ENCODE peak calls at places on chromosomes 11 and 22, in nine cellular contexts. P is right lobe of liver, G is tibial nerve, B is tibial artery, A is body of pancreas, S is right atrium auricular region, U is WERI-Rb-1, K is left ventricle myocardium inferior, C is pancreas. T is an unnamed sample.

GRCh38 chr11:59175104-59175503 is 3.2 kb downstream of the DTX4 start:
- DNase-seq in P (no peak), G (no peak), B (no peak), A (no peak), S (no peak), U (no peak), K (no peak), C (no peak), T (no peak)

GRCh38 chr11:44949160-44950035 is 1.3 kb downstream of the TP53I11 start:
- DNase-seq in P (no peak), G (no peak), B (no peak), A (peak; percentile 27), S (no peak), U (peak; percentile 87), K (no peak), C (peak; percentile 56), T (peak; percentile 18)

GRCh38 chr22:23526588-23527315 is 53.3 kb downstream of the IGLL1 start:
- DNase-seq in P (no peak), G (no peak), B (peak; percentile 54), A (no peak), S (no peak), U (no peak), K (no peak), C (no peak), T (no peak)

GRCh38 chr22:19430890-19431541 is 517 bp downstream of the HIRA start:
- DNase-seq in P (peak; percentile 89), G (no peak), B (no peak), A (peak; percentile 57), S (no peak), U (peak; percentile 27), K (peak; percentile 29), C (peak; percentile 64), T (no peak)

GRCh38 chr11:70625921-70626518 is 227.7 kb downstream of the CTTN start:
- DNase-seq in P (no peak), G (no peak), B (no peak), A (no peak), S (no peak), U (peak; percentile 44), K (no peak), C (no peak), T (no peak)

GRCh38 chr11:112670806-112671570 is 290.2 kb upstream of the NCAM1 start:
- DNase-seq in P (no peak), G (no peak), B (no peak), A (no peak), S (no peak), U (no peak), K (no peak), C (no peak), T (no peak)

GRCh38 chr11:17275376-17276235 is 933 bp upstream of the NUCB2 start:
- DNase-seq in P (no peak), G (no peak), B (no peak), A (no peak), S (no peak), U (no peak), K (no peak), C (no peak), T (no peak)

GRCh38 chr22:27045103-27045940 is 387.9 kb downstream of the MIAT start:
- DNase-seq in P (no peak), G (no peak), B (no peak), A (peak; percentile 18), S (no peak), U (no peak), K (no peak), C (no peak), T (peak; percentile 65)

GRCh38 chr22:40953446-40953845 is 2.3 kb downstream of the RBX1 start:
- DNase-seq in P (no peak), G (no peak), B (no peak), A (no peak), S (no peak), U (no peak), K (no peak), C (no peak), T (no peak)

GRCh38 chr11:68331338-68331947 is 19.1 kb downstream of the LRP5 start:
- DNase-seq in P (peak; percentile 62), G (no peak), B (no peak), A (no peak), S (no peak), U (no peak), K (no peak), C (no peak), T (no peak)

GRCh38 chr11:102753267-102753666 is 27.2 kb downstream of the MMP10 start:
- DNase-seq in P (no peak), G (no peak), B (no peak), A (no peak), S (no peak), U (no peak), K (no peak), C (no peak), T (no peak)

GRCh38 chr11:131609317-131609716 is 238.9 kb downstream of the NTM start:
- DNase-seq in P (no peak), G (no peak), B (no peak), A (no peak), S (no peak), U (no peak), K (no peak), C (no peak), T (peak; percentile 90)

GRCh38 chr11:117199061-117199915 is at the start of gene TAGLN:
- DNase-seq in P (peak; percentile 64), G (peak; percentile 71), B (peak; percentile 98), A (peak; percentile 35), S (peak; percentile 97), U (no peak), K (peak; percentile 77), C (peak; percentile 48), T (peak; percentile 97)

GRCh38 chr22:35135165-35135564 is 69.2 kb downstream of the ISX start:
- DNase-seq in P (no peak), G (no peak), B (no peak), A (no peak), S (no peak), U (no peak), K (no peak), C (no peak), T (no peak)

GRCh38 chr11:121634273-121634672 is 181.5 kb upstream of the SORL1-AS1 start:
- DNase-seq in P (no peak), G (no peak), B (no peak), A (no peak), S (no peak), U (no peak), K (no peak), C (no peak), T (no peak)

GRCh38 chr22:31647516-31647915 is 14.5 kb downstream of the PISD start:
- DNase-seq in P (no peak), G (no peak), B (no peak), A (no peak), S (no peak), U (no peak), K (no peak), C (no peak), T (peak; percentile 86)

DNA sequence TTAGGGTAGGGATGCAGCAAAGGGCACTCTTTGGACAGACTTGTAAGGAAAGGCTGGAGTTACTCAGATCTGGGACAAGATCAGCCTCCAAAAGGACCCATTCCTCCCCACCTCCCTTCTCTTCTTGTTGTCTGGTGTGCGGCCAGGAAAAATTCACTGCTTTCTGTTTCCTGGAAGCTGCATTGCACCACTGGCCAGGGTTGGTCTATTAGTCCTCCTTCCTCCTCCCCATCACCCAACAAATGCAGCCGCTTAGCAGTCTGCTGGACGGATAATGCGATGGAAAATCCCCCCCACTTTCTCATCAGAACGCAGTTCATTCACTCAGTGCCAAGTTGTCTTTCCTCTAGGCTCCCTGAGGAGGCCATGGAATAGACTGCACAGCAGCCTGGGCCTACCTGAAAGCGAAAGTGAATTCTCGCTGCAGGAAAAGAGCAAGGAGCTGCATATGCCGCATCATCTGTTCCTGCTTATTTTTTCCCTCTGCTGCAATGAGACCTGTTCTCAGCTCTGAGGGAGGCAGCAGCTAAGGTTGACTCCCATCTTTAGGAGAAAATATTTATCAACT is 513.5 kb downstream of the METTL15 start:
- DNase-seq in P (no peak), G (no peak), B (no peak), A (no peak), S (no peak), U (no peak), K (no peak), C (no peak), T (peak; percentile 8)
- H3K4me3 ChIP-seq in P (no peak overlapping the region), G (no peak overlapping the region), B (peak overlapping the region; percentile 28), A (no peak overlapping the region), S (no peak overlapping the region), U (no peak overlapping the region), K (peak overlapping the region; percentile 41), C (no peak overlapping the region), T (no peak overlapping the region)

GRCh38 chr22:48618326-48618725 is 1209.3 kb downstream of the BRD1 start:
- DNase-seq in P (no peak), G (no peak), B (no peak), A (no peak), S (no peak), U (no peak), K (no peak), C (no peak), T (no peak)
- H3K36me3 ChIP-seq in P (no peaks in the 10 kb centered on the region), G (no peaks in the 10 kb centered on the region), B (no peaks in the 10 kb centered on the region), A (no peaks in the 10 kb centered on the region), S (no peaks in the 10 kb centered on the region), U (no peaks in the 10 kb centered on the region), K (no peaks in the 10 kb centered on the region), C (no peaks in the 10 kb centered on the region), T (no peaks in the 10 kb centered on the region)

DNA sequence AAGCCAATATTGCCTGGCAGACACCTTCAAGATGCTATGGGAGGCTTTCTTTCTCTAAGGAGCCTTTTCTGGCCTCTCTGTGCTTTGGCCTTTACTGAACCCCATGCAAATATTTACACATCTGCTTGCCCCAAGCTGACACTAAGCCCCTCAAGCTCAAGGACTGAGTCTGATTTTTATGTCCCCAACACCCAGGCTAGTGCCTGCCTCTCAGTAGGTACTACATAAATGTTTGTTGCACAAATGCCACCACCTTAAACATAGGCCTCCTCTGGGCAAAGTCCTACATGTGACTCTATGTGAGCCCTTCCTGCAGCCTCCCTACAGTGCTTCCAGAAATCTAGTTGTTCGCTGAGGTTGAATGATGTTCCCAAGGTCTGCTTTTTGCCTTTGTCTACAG is 187.6 kb downstream of the DBX1 start:
- DNase-seq in P (no peak), G (no peak), B (no peak), A (no peak), S (no peak), U (no peak), K (no peak), C (no peak), T (no peak)
- TF ChIP-seq CTCF in P (no peak), G (no peak), B (no peak), A (no peak), S (no peak), U (no peak), K (no peak), C (no peak), T (no peak)

DNA sequence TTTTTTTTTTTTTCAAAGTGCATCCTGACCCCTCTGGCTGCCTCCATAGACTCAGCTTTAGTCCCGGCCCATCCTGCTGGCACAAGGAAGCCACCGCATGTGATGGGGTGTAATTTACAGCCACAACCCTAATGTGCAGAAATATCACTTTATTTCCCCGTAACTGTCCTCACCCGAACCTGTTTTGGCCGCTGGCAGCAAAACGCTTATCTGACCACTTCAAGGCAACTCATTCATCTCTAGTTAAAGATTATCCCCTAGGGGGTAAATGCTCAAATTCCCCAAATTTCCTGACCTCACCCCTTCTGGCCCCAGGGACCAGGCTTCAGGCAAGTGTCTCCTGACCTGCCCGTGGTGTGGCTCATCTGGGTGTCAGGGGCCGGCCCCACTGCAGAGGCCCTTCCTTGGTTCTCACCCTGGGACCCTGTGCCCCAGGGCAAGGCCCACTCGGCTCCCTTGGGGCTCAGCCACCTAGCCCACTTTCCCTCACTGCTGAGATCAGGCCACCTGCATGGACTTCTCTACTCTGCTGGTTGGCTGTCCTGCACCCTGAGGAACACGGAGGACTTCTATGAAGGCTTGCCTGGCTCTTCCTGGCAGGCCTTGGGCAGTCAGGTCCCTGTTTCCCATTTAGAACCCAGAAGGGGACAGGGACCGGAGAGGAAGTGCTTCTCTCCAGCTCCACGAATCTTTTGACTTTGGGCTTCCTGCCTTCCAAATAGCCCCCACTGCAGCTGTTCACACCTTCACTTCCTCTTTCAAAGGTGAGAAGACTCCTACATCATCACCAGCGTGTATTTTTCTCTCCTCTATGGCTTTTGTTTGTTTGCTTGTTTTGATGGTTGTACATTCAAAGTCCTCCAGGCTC is 53.3 kb downstream of the WNT11 start:
- DNase-seq in P (peak; percentile 50), G (no peak), B (no peak), A (no peak), S (no peak), U (no peak), K (no peak), C (no peak), T (no peak)
- H3K4me3 ChIP-seq in P (no peak overlapping the region), G (peak overlapping the region; percentile 37), B (peak overlapping the region; percentile 31), A (no peak overlapping the region), S (peak overlapping the region; percentile 44), U (no peak overlapping the region), K (peak overlapping the region; percentile 66), C (peak overlapping the region; percentile 39), T (peak overlapping the region; percentile 49)

T was measured in brain microvascular endothelial cell.